ENCODE peak calls at places on chromosomes 16 and 17, in four cellular contexts. V, N, W and R are unnamed samples.

GRCh38 chr17:75155191-75155601 is 884 bp upstream of the JPT1 start:
- DNase-seq in V (no peak), N (no peak), W (no peak), R (peak)

GRCh38 chr16:48117217-48118105 is 38.3 kb downstream of the ABCC12 start:
- DNase-seq in W (peak), N (peak), V (peak), R (peak)

GRCh38 chr17:20784100-20784665 is 204.7 kb downstream of the CDRT15L2 start:
- DNase-seq in V (no peak), N (no peak), W (no peak), R (no peak)

GRCh38 chr17:71703701-71704100 is 417.1 kb upstream of the SOX9 start:
- DNase-seq in V (no peak), N (peak), W (no peak), R (no peak)

GRCh38 chr16:84029297-84030096 is 13.1 kb downstream of the SLC38A8 start:
- DNase-seq in N (no peak), W (no peak), V (no peak), R (no peak)

GRCh38 chr17:66098040-66098439 is 93.9 kb downstream of the CEP112 start:
- DNase-seq in N (no peak), W (no peak), V (no peak), R (no peak)

GRCh38 chr16:27444015-27444414 is 42.0 kb downstream of the IL21R start:
- DNase-seq in W (no peak), N (peak), V (no peak), R (no peak)

GRCh38 chr16:73219176-73219575 is 171.2 kb upstream of the ZFHX3 start:
- DNase-seq in W (no peak), V (no peak), N (no peak), R (no peak)

GRCh38 chr17:59616253-59616920 is 3.3 kb upstream of the CLTC start:
- DNase-seq in W (no peak), N (no peak), V (no peak), R (no peak)

GRCh38 chr16:67404740-67405226 is 11.5 kb upstream of the TPPP3 start:
- DNase-seq in V (no peak), W (no peak), N (no peak), R (no peak)

GRCh38 chr17:53655591-53655990 is 167.1 kb upstream of the KIF2B start:
- DNase-seq in W (no peak), N (peak), V (no peak), R (no peak)

GRCh38 chr17:81020767-81021497 is 14.0 kb upstream of the BAIAP2 start:
- DNase-seq in N (peak), V (no peak), W (no peak), R (no peak)

GRCh38 chr16:16992986-16993783 is 477.6 kb downstream of the XYLT1 start:
- DNase-seq in N (no peak), V (no peak), W (no peak), R (peak)

GRCh38 chr16:84692451-84692850 is 7.3 kb upstream of the USP10 start:
- DNase-seq in V (no peak), W (no peak), N (no peak), R (no peak)

GRCh38 chr16:58234831-58235595 is 37.1 kb upstream of the CSNK2A2 start:
- DNase-seq in W (no peak), V (no peak), N (no peak), R (no peak)

GRCh38 chr17:77054926-77055325 is 85.8 kb upstream of the SEC14L1 start:
- DNase-seq in W (no peak), N (no peak), V (no peak), R (peak)

GRCh38 chr16:67164599-67165061 is at the start of gene HSF4:
- DNase-seq in W (no peak), N (no peak), V (peak), R (peak)

GRCh38 chr16:49659356-49659755 is 196.6 kb downstream of the ZNF423 start:
- DNase-seq in V (no peak), W (no peak), N (no peak), R (no peak)

GRCh38 chr17:45121055-45121454 is 11.3 kb downstream of the PLCD3 start:
- DNase-seq in V (no peak), N (no peak), W (no peak), R (no peak)

GRCh38 chr17:50834126-50834785 is 1.1 kb upstream of the WFIKKN2 start:
- DNase-seq in N (no peak), V (no peak), W (no peak), R (no peak)

GRCh38 chr17:18038149-18038850 is 668 bp downstream of the ATPAF2 start:
- DNase-seq in N (peak), V (no peak), W (peak), R (no peak)

GRCh38 chr16:65601781-65602180 is 479.9 kb upstream of the CDH11 start:
- DNase-seq in W (no peak), V (no peak), N (peak), R (no peak)

GRCh38 chr16:12763517-12763916 is 40.2 kb downstream of the CPPED1 start:
- DNase-seq in V (no peak), N (no peak), W (no peak), R (no peak)

GRCh38 chr17:30905742-30906100 is 317 bp downstream of the TEFM start:
- DNase-seq in N (peak), V (peak), W (peak), R (no peak)

GRCh38 chr17:48600244-48601098 is 4.3 kb downstream of the HOXB6 start:
- DNase-seq in N (peak), V (no peak), W (no peak), R (no peak)

GRCh38 chr17:49987290-49987585 is 7.8 kb downstream of the DLX3 start:
- DNase-seq in N (no peak), W (no peak), V (no peak), R (no peak)

GRCh38 chr17:72338847-72339790 is 218.3 kb downstream of the SOX9 start:
- DNase-seq in N (peak), V (peak), W (no peak), R (no peak)

GRCh38 chr17:72976971-72977767 is 115.3 kb downstream of the SLC39A11 start:
- DNase-seq in W (no peak), N (peak), V (peak), R (no peak)

GRCh38 chr17:45172541-45173286 is 11.0 kb downstream of the HEXIM2 start:
- DNase-seq in V (no peak), N (peak), W (peak), R (peak)

GRCh38 chr16:57208926-57209325 is 22.8 kb downstream of the RSPRY1 start:
- DNase-seq in V (no peak), N (no peak), W (no peak), R (no peak)